ENCODE peak calls at places on chromosomes 5 and 9, in nine cellular contexts. J, K, A, D, G, N, R, X and M are unnamed samples. For H3K36me3, the result is how much of the 10 kb centered on the place peaks cover.

GRCh38 chr5:158017433-158017832 is 158.5 kb upstream of the CLINT1 start:
- DNase-seq in X (no peak), A (no peak), J (no peak), K (no peak), N (no peak), G (no peak), D (no peak), R (no peak), M (no peak)

GRCh38 chr5:115465416-115465815 is 79.2 kb downstream of the FEM1C start:
- DNase-seq in A (no peak), X (no peak), J (no peak), N (no peak), R (no peak), G (no peak), D (no peak), K (no peak), M (no peak)

GRCh38 chr5:106601605-106602004 is 1069.1 kb downstream of the EFNA5 start:
- DNase-seq in K (peak), R (no peak), N (no peak), X (no peak), J (peak), D (no peak), A (no peak), G (no peak), M (no peak)

GRCh38 chr5:1445313-1445894 is at the start of gene SLC6A3:
- DNase-seq in K (peak), R (no peak), G (no peak), X (peak), N (no peak), D (no peak), A (no peak), J (no peak), M (no peak)

GRCh38 chr5:32263683-32264082 is 49.1 kb downstream of the MTMR12 start:
- DNase-seq in J (no peak), R (no peak), K (no peak), G (no peak), X (no peak), D (no peak), N (no peak), A (no peak), M (no peak)

GRCh38 chr5:41157272-41157671 is 56.1 kb downstream of the C6 start:
- DNase-seq in A (no peak), G (no peak), J (no peak), D (no peak), X (no peak), N (no peak), K (no peak), R (no peak), M (no peak)

GRCh38 chr5:14322437-14323187 is 179.5 kb downstream of the TRIO start:
- DNase-seq in R (no peak), X (no peak), D (no peak), K (no peak), A (no peak), G (no peak), J (no peak), N (no peak), M (no peak)

GRCh38 chr5:86797677-86798076 is 179.9 kb downstream of the COX7C start:
- DNase-seq in J (no peak), D (no peak), X (peak), K (peak), R (no peak), N (no peak), G (no peak), A (no peak), M (no peak)

GRCh38 chr5:376951-377325 is 55.4 kb downstream of the AHRR start:
- DNase-seq in A (no peak), G (no peak), D (no peak), R (no peak), X (no peak), J (no peak), N (no peak), K (no peak), M (peak)

GRCh38 chr5:167217097-167217743 is 1074.2 kb upstream of the WWC1 start:
- DNase-seq in R (no peak), K (peak), D (no peak), G (no peak), A (no peak), N (no peak), X (peak), J (no peak), M (no peak)

GRCh38 chr5:150502847-150503246 is 5.1 kb upstream of the NDST1 start:
- DNase-seq in J (no peak), G (no peak), X (no peak), K (no peak), A (no peak), D (no peak), R (no peak), N (no peak), M (no peak)
- H3K27ac ChIP-seq in J (no peak), G (no peak), X (no peak), K (no peak), A (peak), D (no peak), R (peak), N (peak), M (no peak)

DNA sequence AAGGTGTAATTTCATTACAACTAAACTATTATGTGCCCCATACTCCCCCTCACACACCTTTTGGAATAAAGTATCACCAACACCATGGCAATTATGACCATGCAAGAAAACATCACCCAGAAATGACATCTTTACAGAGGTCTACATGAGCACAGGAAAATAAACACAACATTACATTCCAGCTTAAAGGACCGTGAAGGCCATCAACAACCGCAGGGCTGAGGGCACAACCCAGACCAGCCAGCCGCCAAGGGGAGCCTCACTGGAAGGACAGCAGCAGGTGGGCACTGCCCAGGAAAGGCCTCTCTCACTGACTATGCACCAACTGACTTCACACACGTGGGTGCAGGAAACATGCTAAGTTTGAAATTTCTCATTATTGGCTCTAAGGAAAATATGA is 17.4 kb downstream of the NSUN2 start:
- DNase-seq in A (no peak), K (no peak), J (no peak), G (no peak), D (no peak), N (no peak), X (no peak), R (no peak), M (no peak)
- H3K36me3 ChIP-seq in A (half or more), K (half or more), J (under half), G (under half), D (half or more), N (under half), X (half or more), R (half or more), M (under half)

DNA sequence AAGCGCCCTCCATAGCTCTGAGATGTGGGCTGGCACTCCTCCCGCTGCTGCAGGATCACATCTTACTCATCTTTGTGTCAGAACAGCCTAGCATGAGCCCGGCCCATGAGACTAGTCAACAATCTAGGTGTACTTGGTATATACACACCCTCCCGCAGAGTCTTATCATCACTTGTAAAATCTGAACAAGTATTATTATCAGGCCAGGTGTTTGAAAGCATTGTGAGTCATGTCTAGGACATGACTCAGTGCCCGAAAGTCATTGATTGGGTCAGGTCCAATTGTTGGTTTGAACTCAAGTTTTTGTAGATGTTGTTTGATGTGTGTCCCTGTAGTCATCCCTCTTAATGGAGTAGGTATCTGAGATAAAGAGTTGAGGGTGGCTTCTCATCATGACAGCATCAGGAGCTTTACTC is 108.7 kb downstream of the CFAP90 start:
- DNase-seq in A (no peak), X (no peak), N (no peak), R (no peak), G (no peak), J (no peak), K (no peak), D (peak), M (no peak)
- H3K27ac ChIP-seq in A (no peak), X (no peak), N (no peak), R (no peak), G (no peak), J (no peak), K (no peak), D (no peak), M (no peak)

DNA sequence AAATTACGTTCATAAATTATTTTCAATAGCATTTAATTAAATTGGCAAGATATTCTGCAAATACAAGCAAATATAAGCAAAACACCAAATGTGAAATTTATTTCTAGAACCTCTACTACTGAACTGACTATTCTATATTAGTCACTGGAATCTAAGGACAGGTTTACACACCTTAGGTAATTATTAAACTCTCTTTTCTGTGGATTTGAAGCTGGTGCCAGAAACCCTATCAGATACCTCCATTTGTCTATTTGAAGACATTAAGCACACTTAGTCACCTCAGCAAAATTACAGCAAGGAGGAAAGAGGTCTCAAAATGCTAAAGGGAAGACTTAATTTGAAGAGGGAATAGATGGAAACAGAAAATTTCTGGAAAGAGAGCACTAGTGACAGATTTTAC is 83.4 kb downstream of the CPLANE1 start:
- DNase-seq in N (no peak), K (no peak), J (no peak), D (no peak), G (no peak), A (no peak), R (no peak), X (no peak), M (no peak)
- H3K36me3 ChIP-seq in N (under half), K (under half), J (under half), D (under half), G (under half), A (half or more), R (half or more), X (half or more), M (under half)

DNA sequence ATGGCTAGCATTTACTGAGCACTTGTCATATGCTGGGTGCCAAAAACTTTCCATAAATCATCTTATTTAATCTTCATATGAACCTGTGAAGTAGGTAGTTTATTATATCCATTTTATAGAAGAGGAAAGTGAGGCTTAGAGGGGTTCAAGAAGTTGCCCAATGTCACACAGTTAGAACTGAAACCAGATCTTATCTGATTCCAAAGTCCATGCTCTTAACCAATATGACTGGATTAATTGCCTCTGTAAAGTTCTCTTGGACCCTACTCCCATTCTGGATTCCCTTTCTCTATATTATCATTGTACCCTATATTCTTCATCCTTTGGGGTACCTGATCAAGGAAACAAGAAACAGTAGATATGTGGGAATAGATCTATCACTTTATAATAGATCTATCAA is 64.5 kb upstream of the GCNT4 start:
- DNase-seq in X (no peak), G (no peak), K (no peak), D (no peak), J (no peak), R (no peak), N (no peak), A (no peak), M (no peak)
- H3K27ac ChIP-seq in X (no peak), G (no peak), K (no peak), D (no peak), J (no peak), R (no peak), N (no peak), A (no peak), M (no peak)

DNA sequence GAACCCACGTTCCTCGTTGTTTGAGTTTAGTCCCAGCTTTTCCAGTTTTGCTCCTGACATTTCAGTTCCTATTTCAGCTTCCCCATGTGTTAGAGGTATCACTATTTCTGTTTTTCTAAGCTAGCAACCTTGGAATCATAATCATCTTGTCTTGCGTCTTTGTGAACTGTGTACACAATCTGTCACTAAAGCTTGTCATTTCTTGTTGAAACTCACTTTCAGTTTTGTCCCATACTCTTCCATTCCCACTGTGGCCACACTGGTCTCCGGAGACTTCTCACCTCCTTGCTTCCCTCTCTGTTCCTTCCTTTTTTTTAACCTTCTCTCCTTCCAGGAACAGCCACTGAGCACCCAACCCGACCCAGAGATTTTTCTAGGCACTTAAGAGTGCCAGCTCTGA is 36.9 kb downstream of the TGFBR1 start:
- DNase-seq in A (no peak), N (no peak), R (no peak), J (no peak), G (no peak), K (no peak), D (no peak), X (no peak), M (no peak)
- H3K36me3 ChIP-seq in A (half or more), N (under half), R (under half), J (under half), G (under half), K (under half), D (under half), X (half or more), M (under half)

DNA sequence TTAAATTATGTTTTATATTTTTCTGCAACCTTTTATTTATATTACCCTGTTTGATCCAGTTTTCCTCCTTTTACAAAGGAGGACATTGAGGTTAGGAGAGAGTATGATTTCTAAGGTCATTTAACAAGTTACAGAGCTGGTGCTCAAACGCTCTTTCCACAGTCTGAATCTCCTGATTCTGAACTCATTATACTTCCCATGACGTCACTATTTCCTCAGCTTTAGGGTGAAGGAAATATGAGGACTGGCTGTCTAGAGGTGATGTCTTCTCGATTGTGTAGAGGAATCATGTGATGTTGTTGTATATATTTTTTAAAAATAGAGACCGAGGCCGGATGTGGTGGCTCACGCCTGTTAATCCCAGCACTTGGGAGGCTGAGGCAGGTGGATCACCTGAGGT is 140.0 kb downstream of the ARHGAP26 start:
- DNase-seq in R (no peak), A (no peak), G (no peak), X (no peak), N (no peak), K (no peak), D (no peak), J (no peak), M (no peak)
- H3K27ac ChIP-seq in R (no peak), A (no peak), G (no peak), X (no peak), N (peak), K (no peak), D (no peak), J (no peak), M (no peak)

GRCh38 chr9:93261281-93261680 is 77.3 kb downstream of the WNK2 start:
- DNase-seq in R (peak), G (no peak), X (peak), J (no peak), K (peak), A (no peak), D (no peak), N (no peak), M (no peak)
- H3K36me3 ChIP-seq in R (under half), G (under half), X (under half), J (under half), K (under half), A (under half), D (under half), N (under half), M (under half)

GRCh38 chr9:134497283-134497860 is 144.2 kb upstream of the COL5A1 start:
- DNase-seq in K (no peak), D (no peak), X (no peak), N (no peak), G (no peak), A (no peak), J (no peak), R (no peak), M (no peak)
- H3K27ac ChIP-seq in K (no peak), D (no peak), X (no peak), N (no peak), G (no peak), A (no peak), J (no peak), R (no peak), M (no peak)